ENCODE peak calls at places on chromosomes 6 and 20, in five cellular contexts. One of them, this sample, is unnamed.

GRCh38 chr20:59752101-59752586 is 147.8 kb downstream of the PHACTR3 start:
- DNase-seq in effector CD4-positive, alpha-beta T cell: no peak
- DNase-seq in stimulated activated CD4-positive, alpha-beta T cell treated with anti-CD3 and anti-CD28 coated beads, TNF-alpha, amount 100 ng/mL, for 24 hours: no peak
- DNase-seq in heart left ventricle: peak
- DNase-seq in activated effector memory CD4-positive, alpha-beta T cell treated with anti-CD3 and anti-CD28 coated beads, Interleukin-2, amount 50 U/mL, for 16 hours: no peak
- DNase-seq in this sample: no peak

GRCh38 chr20:20823469-20823868 is 111.0 kb upstream of the RALGAPA2 start:
- DNase-seq in activated effector memory CD4-positive, alpha-beta T cell treated with anti-CD3 and anti-CD28 coated beads, Interleukin-2, amount 50 U/mL, for 16 hours: no peak
- DNase-seq in stimulated activated CD4-positive, alpha-beta T cell treated with anti-CD3 and anti-CD28 coated beads, TNF-alpha, amount 100 ng/mL, for 24 hours: no peak
- DNase-seq in effector CD4-positive, alpha-beta T cell: no peak
- DNase-seq in heart left ventricle: no peak
- DNase-seq in this sample: no peak

GRCh38 chr20:2387180-2387577 is 6.5 kb downstream of the TGM6 start:
- DNase-seq in heart left ventricle: no peak
- DNase-seq in effector CD4-positive, alpha-beta T cell: no peak
- DNase-seq in activated effector memory CD4-positive, alpha-beta T cell treated with anti-CD3 and anti-CD28 coated beads, Interleukin-2, amount 50 U/mL, for 16 hours: peak
- DNase-seq in stimulated activated CD4-positive, alpha-beta T cell treated with anti-CD3 and anti-CD28 coated beads, TNF-alpha, amount 100 ng/mL, for 24 hours: no peak
- DNase-seq in this sample: peak

GRCh38 chr6:35476004-35476403 is 7.8 kb downstream of the RPL10A start:
- DNase-seq in effector CD4-positive, alpha-beta T cell: no peak
- DNase-seq in activated effector memory CD4-positive, alpha-beta T cell treated with anti-CD3 and anti-CD28 coated beads, Interleukin-2, amount 50 U/mL, for 16 hours: no peak
- DNase-seq in stimulated activated CD4-positive, alpha-beta T cell treated with anti-CD3 and anti-CD28 coated beads, TNF-alpha, amount 100 ng/mL, for 24 hours: no peak
- DNase-seq in heart left ventricle: no peak
- DNase-seq in this sample: peak

GRCh38 chr20:41716911-41717310 is 98.7 kb upstream of the CHD6 start:
- DNase-seq in effector CD4-positive, alpha-beta T cell: no peak
- DNase-seq in stimulated activated CD4-positive, alpha-beta T cell treated with anti-CD3 and anti-CD28 coated beads, TNF-alpha, amount 100 ng/mL, for 24 hours: no peak
- DNase-seq in heart left ventricle: no peak
- DNase-seq in activated effector memory CD4-positive, alpha-beta T cell treated with anti-CD3 and anti-CD28 coated beads, Interleukin-2, amount 50 U/mL, for 16 hours: no peak
- DNase-seq in this sample: no peak

GRCh38 chr6:113858605-113859348 is 1.6 kb downstream of the MARCKS start:
- DNase-seq in heart left ventricle: peak
- DNase-seq in stimulated activated CD4-positive, alpha-beta T cell treated with anti-CD3 and anti-CD28 coated beads, TNF-alpha, amount 100 ng/mL, for 24 hours: peak
- DNase-seq in effector CD4-positive, alpha-beta T cell: peak
- DNase-seq in activated effector memory CD4-positive, alpha-beta T cell treated with anti-CD3 and anti-CD28 coated beads, Interleukin-2, amount 50 U/mL, for 16 hours: peak
- DNase-seq in this sample: peak

GRCh38 chr6:624979-625378 is 31.9 kb downstream of the HUS1B start:
- DNase-seq in stimulated activated CD4-positive, alpha-beta T cell treated with anti-CD3 and anti-CD28 coated beads, TNF-alpha, amount 100 ng/mL, for 24 hours: no peak
- DNase-seq in activated effector memory CD4-positive, alpha-beta T cell treated with anti-CD3 and anti-CD28 coated beads, Interleukin-2, amount 50 U/mL, for 16 hours: no peak
- DNase-seq in effector CD4-positive, alpha-beta T cell: no peak
- DNase-seq in heart left ventricle: no peak
- DNase-seq in this sample: no peak

GRCh38 chr6:165455488-165455887 is 146.1 kb upstream of the C6orf118 start:
- DNase-seq in effector CD4-positive, alpha-beta T cell: no peak
- DNase-seq in heart left ventricle: no peak
- DNase-seq in activated effector memory CD4-positive, alpha-beta T cell treated with anti-CD3 and anti-CD28 coated beads, Interleukin-2, amount 50 U/mL, for 16 hours: no peak
- DNase-seq in stimulated activated CD4-positive, alpha-beta T cell treated with anti-CD3 and anti-CD28 coated beads, TNF-alpha, amount 100 ng/mL, for 24 hours: no peak
- DNase-seq in this sample: no peak

GRCh38 chr20:5848711-5849505 is 98.7 kb downstream of the SHLD1 start:
- DNase-seq in effector CD4-positive, alpha-beta T cell: no peak
- DNase-seq in stimulated activated CD4-positive, alpha-beta T cell treated with anti-CD3 and anti-CD28 coated beads, TNF-alpha, amount 100 ng/mL, for 24 hours: no peak
- DNase-seq in activated effector memory CD4-positive, alpha-beta T cell treated with anti-CD3 and anti-CD28 coated beads, Interleukin-2, amount 50 U/mL, for 16 hours: no peak
- DNase-seq in heart left ventricle: no peak
- DNase-seq in this sample: no peak

GRCh38 chr6:134381926-134382325 is 64.0 kb upstream of the SGK1 start:
- DNase-seq in activated effector memory CD4-positive, alpha-beta T cell treated with anti-CD3 and anti-CD28 coated beads, Interleukin-2, amount 50 U/mL, for 16 hours: no peak
- DNase-seq in stimulated activated CD4-positive, alpha-beta T cell treated with anti-CD3 and anti-CD28 coated beads, TNF-alpha, amount 100 ng/mL, for 24 hours: no peak
- DNase-seq in heart left ventricle: no peak
- DNase-seq in effector CD4-positive, alpha-beta T cell: no peak
- DNase-seq in this sample: no peak

GRCh38 chr6:144334150-144334708 is 49.1 kb downstream of the UTRN start:
- DNase-seq in stimulated activated CD4-positive, alpha-beta T cell treated with anti-CD3 and anti-CD28 coated beads, TNF-alpha, amount 100 ng/mL, for 24 hours: no peak
- DNase-seq in activated effector memory CD4-positive, alpha-beta T cell treated with anti-CD3 and anti-CD28 coated beads, Interleukin-2, amount 50 U/mL, for 16 hours: peak
- DNase-seq in effector CD4-positive, alpha-beta T cell: peak
- DNase-seq in heart left ventricle: peak
- DNase-seq in this sample: no peak

GRCh38 chr20:4383966-4384365 is 337.7 kb upstream of the PRND start:
- DNase-seq in effector CD4-positive, alpha-beta T cell: no peak
- DNase-seq in stimulated activated CD4-positive, alpha-beta T cell treated with anti-CD3 and anti-CD28 coated beads, TNF-alpha, amount 100 ng/mL, for 24 hours: no peak
- DNase-seq in activated effector memory CD4-positive, alpha-beta T cell treated with anti-CD3 and anti-CD28 coated beads, Interleukin-2, amount 50 U/mL, for 16 hours: no peak
- DNase-seq in heart left ventricle: no peak
- DNase-seq in this sample: no peak

GRCh38 chr20:43440531-43440930 is 17.2 kb upstream of the SRSF6 start:
- DNase-seq in stimulated activated CD4-positive, alpha-beta T cell treated with anti-CD3 and anti-CD28 coated beads, TNF-alpha, amount 100 ng/mL, for 24 hours: no peak
- DNase-seq in activated effector memory CD4-positive, alpha-beta T cell treated with anti-CD3 and anti-CD28 coated beads, Interleukin-2, amount 50 U/mL, for 16 hours: no peak
- DNase-seq in effector CD4-positive, alpha-beta T cell: no peak
- DNase-seq in heart left ventricle: no peak
- DNase-seq in this sample: no peak

GRCh38 chr6:24524801-24525200 is 30.0 kb downstream of the ALDH5A1 start:
- DNase-seq in stimulated activated CD4-positive, alpha-beta T cell treated with anti-CD3 and anti-CD28 coated beads, TNF-alpha, amount 100 ng/mL, for 24 hours: no peak
- DNase-seq in activated effector memory CD4-positive, alpha-beta T cell treated with anti-CD3 and anti-CD28 coated beads, Interleukin-2, amount 50 U/mL, for 16 hours: no peak
- DNase-seq in effector CD4-positive, alpha-beta T cell: no peak
- DNase-seq in heart left ventricle: no peak
- DNase-seq in this sample: peak

GRCh38 chr6:141809901-141810300 is 322.8 kb upstream of the GJE1 start:
- DNase-seq in stimulated activated CD4-positive, alpha-beta T cell treated with anti-CD3 and anti-CD28 coated beads, TNF-alpha, amount 100 ng/mL, for 24 hours: no peak
- DNase-seq in activated effector memory CD4-positive, alpha-beta T cell treated with anti-CD3 and anti-CD28 coated beads, Interleukin-2, amount 50 U/mL, for 16 hours: no peak
- DNase-seq in heart left ventricle: no peak
- DNase-seq in effector CD4-positive, alpha-beta T cell: no peak
- DNase-seq in this sample: no peak

GRCh38 chr6:99867026-99867425 is 127.0 kb downstream of the MCHR2 start:
- DNase-seq in heart left ventricle: no peak
- DNase-seq in activated effector memory CD4-positive, alpha-beta T cell treated with anti-CD3 and anti-CD28 coated beads, Interleukin-2, amount 50 U/mL, for 16 hours: no peak
- DNase-seq in stimulated activated CD4-positive, alpha-beta T cell treated with anti-CD3 and anti-CD28 coated beads, TNF-alpha, amount 100 ng/mL, for 24 hours: no peak
- DNase-seq in effector CD4-positive, alpha-beta T cell: no peak
- DNase-seq in this sample: no peak

GRCh38 chr6:7316658-7317533 is 3.9 kb upstream of the SSR1 start:
- DNase-seq in stimulated activated CD4-positive, alpha-beta T cell treated with anti-CD3 and anti-CD28 coated beads, TNF-alpha, amount 100 ng/mL, for 24 hours: no peak
- DNase-seq in heart left ventricle: no peak
- DNase-seq in effector CD4-positive, alpha-beta T cell: no peak
- DNase-seq in activated effector memory CD4-positive, alpha-beta T cell treated with anti-CD3 and anti-CD28 coated beads, Interleukin-2, amount 50 U/mL, for 16 hours: no peak
- DNase-seq in this sample: no peak

GRCh38 chr6:21402368-21402767 is 191.2 kb upstream of the SOX4 start:
- DNase-seq in heart left ventricle: no peak
- DNase-seq in effector CD4-positive, alpha-beta T cell: no peak
- DNase-seq in stimulated activated CD4-positive, alpha-beta T cell treated with anti-CD3 and anti-CD28 coated beads, TNF-alpha, amount 100 ng/mL, for 24 hours: no peak
- DNase-seq in activated effector memory CD4-positive, alpha-beta T cell treated with anti-CD3 and anti-CD28 coated beads, Interleukin-2, amount 50 U/mL, for 16 hours: no peak
- DNase-seq in this sample: no peak

GRCh38 chr6:41723178-41723935 is 12.1 kb downstream of the TFEB start:
- DNase-seq in stimulated activated CD4-positive, alpha-beta T cell treated with anti-CD3 and anti-CD28 coated beads, TNF-alpha, amount 100 ng/mL, for 24 hours: no peak
- DNase-seq in heart left ventricle: peak
- DNase-seq in activated effector memory CD4-positive, alpha-beta T cell treated with anti-CD3 and anti-CD28 coated beads, Interleukin-2, amount 50 U/mL, for 16 hours: no peak
- DNase-seq in effector CD4-positive, alpha-beta T cell: no peak
- DNase-seq in this sample: peak

GRCh38 chr6:165717732-165718465 is 54.9 kb upstream of the PDE10A start:
- DNase-seq in stimulated activated CD4-positive, alpha-beta T cell treated with anti-CD3 and anti-CD28 coated beads, TNF-alpha, amount 100 ng/mL, for 24 hours: no peak
- DNase-seq in heart left ventricle: no peak
- DNase-seq in effector CD4-positive, alpha-beta T cell: no peak
- DNase-seq in activated effector memory CD4-positive, alpha-beta T cell treated with anti-CD3 and anti-CD28 coated beads, Interleukin-2, amount 50 U/mL, for 16 hours: no peak
- DNase-seq in this sample: no peak

GRCh38 chr20:31760457-31761240 is 21.6 kb downstream of the TPX2 start:
- DNase-seq in effector CD4-positive, alpha-beta T cell: no peak
- DNase-seq in activated effector memory CD4-positive, alpha-beta T cell treated with anti-CD3 and anti-CD28 coated beads, Interleukin-2, amount 50 U/mL, for 16 hours: no peak
- DNase-seq in heart left ventricle: no peak
- DNase-seq in stimulated activated CD4-positive, alpha-beta T cell treated with anti-CD3 and anti-CD28 coated beads, TNF-alpha, amount 100 ng/mL, for 24 hours: no peak
- DNase-seq in this sample: no peak

GRCh38 chr6:36793913-36794703 is 45.1 kb downstream of the CPNE5 start:
- DNase-seq in effector CD4-positive, alpha-beta T cell: no peak
- DNase-seq in stimulated activated CD4-positive, alpha-beta T cell treated with anti-CD3 and anti-CD28 coated beads, TNF-alpha, amount 100 ng/mL, for 24 hours: no peak
- DNase-seq in activated effector memory CD4-positive, alpha-beta T cell treated with anti-CD3 and anti-CD28 coated beads, Interleukin-2, amount 50 U/mL, for 16 hours: no peak
- DNase-seq in heart left ventricle: no peak
- DNase-seq in this sample: peak

This sample was measured in WERI-Rb-1.